ENCODE peak calls at places on chromosomes 16 and 17, in four cellular contexts. One of them, this sample, is unnamed.

GRCh38 chr17:38561416-38562214 is 44.1 kb downstream of the SRCIN1 start:
- DNase-seq in K562: no peak
- DNase-seq in HCT116: no peak
- DNase-seq in HepG2: no peak
- DNase-seq in this sample: no peak

GRCh38 chr16:27083861-27084261 is 17.1 kb downstream of the C16orf82 start:
- DNase-seq in K562: peak; percentile 77
- DNase-seq in HCT116: no peak
- DNase-seq in HepG2: no peak
- DNase-seq in this sample: no peak

GRCh38 chr16:80570106-80570478 is 29.3 kb downstream of the DYNLRB2 start:
- DNase-seq in K562: no peak
- DNase-seq in HCT116: no peak
- DNase-seq in HepG2: no peak
- DNase-seq in this sample: no peak

GRCh38 chr17:71260366-71260765 is 860.5 kb upstream of the SOX9 start:
- DNase-seq in K562: no peak
- DNase-seq in HCT116: no peak
- DNase-seq in HepG2: no peak
- DNase-seq in this sample: no peak

GRCh38 chr16:89019511-89019910 is 42.5 kb upstream of the CBFA2T3 start:
- DNase-seq in K562: no peak
- DNase-seq in HCT116: no peak
- DNase-seq in HepG2: no peak
- DNase-seq in this sample: no peak

GRCh38 chr17:1000597-1001490 is 3.9 kb downstream of the TIMM22 start:
- DNase-seq in K562: no peak
- DNase-seq in HCT116: no peak
- DNase-seq in HepG2: peak; percentile 56
- DNase-seq in this sample: no peak

GRCh38 chr16:4369006-4369766 is 2.5 kb upstream of the VASN start:
- DNase-seq in K562: no peak
- DNase-seq in HCT116: no peak
- DNase-seq in HepG2: no peak
- DNase-seq in this sample: no peak

GRCh38 chr17:66593116-66593515 is 241.8 kb upstream of the CACNG5 start:
- DNase-seq in K562: no peak
- DNase-seq in HCT116: no peak
- DNase-seq in HepG2: no peak
- DNase-seq in this sample: no peak

GRCh38 chr16:83717308-83717707 is 90.5 kb upstream of the HSBP1 start:
- DNase-seq in K562: peak; percentile 39
- DNase-seq in HCT116: no peak
- DNase-seq in HepG2: no peak
- DNase-seq in this sample: no peak

GRCh38 chr17:34582185-34582900 is 3.0 kb downstream of the TMEM132E start:
- DNase-seq in K562: no peak
- DNase-seq in HCT116: no peak
- DNase-seq in HepG2: no peak
- DNase-seq in this sample: no peak

GRCh38 chr16:54287758-54288591 is 1.4 kb upstream of the IRX3 start:
- DNase-seq in K562: no peak
- DNase-seq in HCT116: no peak
- DNase-seq in HepG2: no peak
- DNase-seq in this sample: no peak

GRCh38 chr17:81267390-81268067 is 27.6 kb downstream of the SLC38A10 start:
- DNase-seq in K562: no peak
- DNase-seq in HCT116: no peak
- DNase-seq in HepG2: no peak
- DNase-seq in this sample: no peak

GRCh38 chr16:11093578-11094074 is 149.3 kb downstream of the CLEC16A start:
- DNase-seq in K562: no peak
- DNase-seq in HCT116: no peak
- DNase-seq in HepG2: no peak
- DNase-seq in this sample: no peak

GRCh38 chr17:75154195-75155106 is at the start of gene JPT1:
- DNase-seq in K562: peak; percentile 97
- DNase-seq in HCT116: peak; percentile 100
- DNase-seq in HepG2: peak; percentile 99
- DNase-seq in this sample: peak; percentile 96
- TF ChIP-seq REST in K562: no peak
- TF ChIP-seq REST in HCT116: no peak
- TF ChIP-seq REST in HepG2: no peak
- TF ChIP-seq REST in this sample: no peak

DNA sequence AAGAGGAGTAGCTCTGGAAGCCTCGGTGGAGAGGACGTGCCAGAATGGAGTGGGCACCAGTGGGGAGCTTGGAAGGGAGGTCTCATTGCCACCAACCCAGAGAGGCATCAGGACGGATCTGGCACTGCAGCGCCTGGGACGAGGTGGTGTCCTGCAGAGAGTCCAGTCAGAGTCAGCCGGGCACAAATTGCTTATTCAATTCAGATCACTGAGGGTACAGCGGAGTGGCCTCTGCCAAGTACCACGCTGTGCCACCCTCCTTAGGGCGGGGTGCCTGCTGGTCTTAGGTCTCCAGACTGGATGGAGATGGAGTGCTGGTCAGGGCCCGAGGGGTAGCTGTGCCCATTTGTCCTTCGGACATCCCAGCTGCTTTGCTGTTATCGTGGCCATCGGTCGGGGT is 18.9 kb upstream of the SPPL2C start:
- DNase-seq in K562: no peak
- DNase-seq in HCT116: no peak
- DNase-seq in HepG2: no peak
- DNase-seq in this sample: no peak
- TF ChIP-seq TCF7L2 in K562: no peak
- TF ChIP-seq TCF7L2 in HCT116: no peak
- TF ChIP-seq TCF7L2 in HepG2: no peak
- TF ChIP-seq TCF7L2 in this sample: no peak

GRCh38 chr17:77045441-77046041 is 95.2 kb upstream of the SEC14L1 start:
- DNase-seq in K562: no peak
- DNase-seq in HCT116: no peak
- DNase-seq in HepG2: no peak
- DNase-seq in this sample: no peak

GRCh38 chr17:77054926-77055325 is 85.8 kb upstream of the SEC14L1 start:
- DNase-seq in K562: no peak
- DNase-seq in HCT116: no peak
- DNase-seq in HepG2: no peak
- DNase-seq in this sample: no peak

DNA sequence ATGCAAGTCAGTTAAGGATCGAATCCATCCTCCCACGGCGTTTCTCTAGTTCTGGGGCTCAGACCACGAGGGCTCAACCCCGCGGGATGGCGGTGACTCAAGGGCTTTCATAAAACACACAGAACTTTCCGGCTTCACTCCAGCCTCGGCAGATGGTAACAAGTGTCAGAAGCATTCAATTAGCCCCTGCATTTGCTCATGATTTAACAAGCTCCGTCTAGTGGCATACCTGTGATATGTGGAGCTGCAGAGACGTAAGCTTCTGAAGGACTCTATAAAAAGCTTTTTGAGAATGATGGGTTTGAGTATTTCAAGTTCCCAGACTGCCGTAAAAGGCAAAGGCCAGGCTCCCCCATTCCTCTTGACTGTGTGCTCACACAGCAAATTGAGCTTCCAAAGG is 91.3 kb upstream of the SEC14L1 start:
- DNase-seq in K562: no peak
- DNase-seq in HCT116: peak; percentile 24
- DNase-seq in HepG2: no peak
- DNase-seq in this sample: no peak
- TF ChIP-seq CTCF in K562: no peak
- TF ChIP-seq CTCF in HCT116: peak; percentile 35
- TF ChIP-seq CTCF in HepG2: no peak
- TF ChIP-seq CTCF in this sample: no peak

DNA sequence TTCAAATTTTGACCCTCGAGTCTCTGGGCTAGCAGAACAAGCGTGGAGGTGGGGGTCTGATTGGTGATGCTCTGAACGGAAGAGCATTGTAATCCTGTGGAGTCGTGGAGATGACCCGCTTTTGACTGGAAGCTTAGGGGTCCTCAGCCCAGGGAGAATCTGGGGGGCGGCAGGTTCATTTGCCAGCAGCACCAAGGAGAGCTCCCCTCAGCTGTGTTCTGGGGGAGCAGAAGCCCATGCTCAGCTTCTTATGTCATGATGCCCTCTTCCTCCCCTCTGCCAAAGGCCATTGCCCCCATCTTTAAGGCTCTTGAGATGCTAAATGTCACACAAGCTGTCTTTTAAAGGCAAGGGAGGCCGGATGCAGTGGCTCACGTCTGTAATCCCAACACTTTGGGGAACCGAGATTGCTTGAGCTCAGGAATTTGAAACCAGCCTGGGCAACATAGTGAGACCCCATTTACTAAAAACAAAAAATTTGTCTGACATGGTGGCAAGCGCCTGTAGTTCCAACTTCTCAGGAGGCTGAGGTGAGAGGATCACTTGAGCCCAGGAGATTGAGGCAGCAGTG is 19.3 kb downstream of the LDHD start:
- DNase-seq in K562: no peak
- DNase-seq in HCT116: no peak
- DNase-seq in HepG2: no peak
- DNase-seq in this sample: no peak
- TF ChIP-seq REST in K562: no peak
- TF ChIP-seq REST in HCT116: no peak
- TF ChIP-seq REST in HepG2: no peak
- TF ChIP-seq REST in this sample: no peak